ENCODE peak calls at places on chromosomes 4 and X, in five cellular contexts. N is NCI-H1092 treated with DMSO at 0.1 percent for 48 hours, S is H1, A is kidney epithelial cell, L is substantia nigra. M is an unnamed sample.

GRCh38 chr4:87060957-87061356 is 126.1 kb downstream of the AFF1 start:
- DNase-seq in N (no peak), S (no peak), A (peak; percentile 92), L (no peak), M (no peak)

GRCh38 chrX:13923845-13924244 is 105.8 kb downstream of the GEMIN8 start:
- DNase-seq in N (peak; percentile 15), S (no peak), A (no peak), L (no peak), M (peak; percentile 92)

GRCh38 chr4:22485751-22486150 is 30.1 kb downstream of the ADGRA3 start:
- DNase-seq in N (peak; percentile 96), S (no peak), A (no peak), L (no peak), M (peak; percentile 88)

GRCh38 chr4:40314951-40315350 is 20.2 kb upstream of the CHRNA9 start:
- DNase-seq in N (no peak), S (no peak), A (no peak), L (no peak), M (no peak)

GRCh38 chrX:147981038-147981752 is at the start of gene FMR1NB:
- DNase-seq in N (no peak), S (no peak), A (no peak), L (no peak), M (no peak)

GRCh38 chrX:78800114-78800513 is 52.6 kb downstream of the LPAR4 start:
- DNase-seq in N (no peak), S (no peak), A (no peak), L (no peak), M (no peak)

GRCh38 chr4:128979934-128980333 is 113.4 kb downstream of the SCLT1 start:
- DNase-seq in N (no peak), S (no peak), A (peak; percentile 69), L (no peak), M (peak; percentile 67)

GRCh38 chr4:102543529-102543928 is 42.4 kb downstream of the NFKB1 start:
- DNase-seq in N (no peak), S (no peak), A (no peak), L (no peak), M (no peak)

GRCh38 chrX:102154900-102155805 is 624 bp downstream of the BEX5 start:
- DNase-seq in N (peak; percentile 45), S (peak; percentile 55), A (no peak), L (no peak), M (no peak)

GRCh38 chr4:48967626-48968025 is 18.4 kb upstream of the CWH43 start:
- DNase-seq in N (no peak), S (no peak), A (no peak), L (no peak), M (peak; percentile 35)

GRCh38 chr4:74659576-74660411 is 134.5 kb downstream of the BTC start:
- DNase-seq in N (no peak), S (no peak), A (peak; percentile 99), L (no peak), M (peak; percentile 6)

GRCh38 chrX:41303013-41303412 is 30.9 kb upstream of the DDX3X start:
- DNase-seq in N (no peak), S (no peak), A (no peak), L (no peak), M (no peak)

GRCh38 chr4:7978907-7979651 is 39.4 kb upstream of the AFAP1 start:
- DNase-seq in N (no peak), S (peak; percentile 50), A (no peak), L (no peak), M (no peak)

GRCh38 chrX:20254712-20255299 is 11.9 kb downstream of the RPS6KA3 start:
- DNase-seq in N (no peak), S (no peak), A (no peak), L (no peak), M (no peak)

GRCh38 chrX:53263597-53264094 is 17.7 kb downstream of the IQSEC2 start:
- DNase-seq in N (no peak), S (no peak), A (no peak), L (no peak), M (no peak)

GRCh38 chr4:179437962-179438361 is 1995.7 kb upstream of the AGA start:
- DNase-seq in N (no peak), S (no peak), A (no peak), L (no peak), M (peak; percentile 60)

GRCh38 chrX:111119341-111119740 is 23.4 kb downstream of the PAK3 start:
- DNase-seq in N (no peak), S (no peak), A (no peak), L (no peak), M (no peak)

GRCh38 chr4:712093-712492 is 6.5 kb downstream of the PCGF3 start:
- DNase-seq in N (no peak), S (no peak), A (no peak), L (no peak), M (no peak)

GRCh38 chr4:1868293-1868692 is 2.9 kb upstream of the NSD2 start:
- DNase-seq in N (no peak), S (no peak), A (no peak), L (no peak), M (no peak)

GRCh38 chr4:46931981-46932380 is 22.9 kb upstream of the COX7B2 start:
- DNase-seq in N (no peak), S (no peak), A (no peak), L (no peak), M (peak; percentile 2)

GRCh38 chr4:184473515-184474260 is 662 bp downstream of the IRF2 start:
- DNase-seq in N (peak; percentile 52), S (peak; percentile 67), A (no peak), L (no peak), M (peak; percentile 56)

GRCh38 chr4:25817059-25817681 is 45.6 kb downstream of the SEL1L3 start:
- DNase-seq in N (no peak), S (no peak), A (no peak), L (no peak), M (no peak)

GRCh38 chr4:53576218-53576617 is 15.1 kb downstream of the LNX1 start:
- DNase-seq in N (no peak), S (no peak), A (no peak), L (no peak), M (no peak)

GRCh38 chrX:46561931-46562721 is 11.4 kb upstream of the CHST7 start:
- DNase-seq in N (no peak), S (no peak), A (no peak), L (no peak), M (no peak)

GRCh38 chr4:26308573-26308972 is 12.2 kb upstream of the RBPJ start:
- DNase-seq in N (no peak), S (no peak), A (no peak), L (no peak), M (no peak)

GRCh38 chrX:12701625-12702024 is 89.6 kb upstream of the PRPS2 start:
- DNase-seq in N (peak; percentile 87), S (peak; percentile 55), A (peak; percentile 31), L (peak; percentile 3), M (peak; percentile 92)

GRCh38 chrX:36434521-36434920 is 515.0 kb downstream of the CFAP47 start:
- DNase-seq in N (no peak), S (no peak), A (no peak), L (no peak), M (no peak)

GRCh38 chr4:108502366-108502765 is 118.0 kb upstream of the RPL34 start:
- DNase-seq in N (no peak), S (no peak), A (no peak), L (no peak), M (peak; percentile 56)

GRCh38 chr4:178970433-178971140 is 1528.3 kb upstream of the AGA start:
- DNase-seq in N (no peak), S (no peak), A (no peak), L (no peak), M (no peak)

GRCh38 chr4:89166971-89167475 is 55.7 kb downstream of the TIGD2 start:
- DNase-seq in N (no peak), S (no peak), A (peak; percentile 52), L (no peak), M (no peak)

GRCh38 chrX:144006811-144007210 is 122.9 kb downstream of the UBE2NL start:
- DNase-seq in N (no peak), S (no peak), A (peak; percentile 84), L (no peak), M (no peak)

GRCh38 chr4:174036563-174036962 is 246.9 kb downstream of the FBXO8 start:
- DNase-seq in N (peak; percentile 84), S (no peak), A (no peak), L (no peak), M (peak; percentile 85)

GRCh38 chr4:128974203-128974602 is 119.1 kb downstream of the SCLT1 start:
- DNase-seq in N (peak; percentile 23), S (no peak), A (no peak), L (no peak), M (peak; percentile 83)

GRCh38 chr4:99179626-99180025 is 35.5 kb upstream of the ADH4 start:
- DNase-seq in N (no peak), S (no peak), A (no peak), L (no peak), M (peak; percentile 26)

GRCh38 chr4:133594246-133595207 is 445.4 kb downstream of the PCDH10 start:
- DNase-seq in N (no peak), S (no peak), A (no peak), L (no peak), M (no peak)

GRCh38 chr4:123378794-123379193 is 17.8 kb upstream of the SPRY1 start:
- DNase-seq in N (no peak), S (no peak), A (no peak), L (no peak), M (no peak)

M was measured in NCI-H69.